ENCODE peak calls at places on chromosomes 5 and 9, in ten cellular contexts. L is CD4-positive, alpha-beta memory T cell; T is NCI-H2081; D is choroid plexus epithelial cell; C is mesenchymal stem cell; X is neural crest cell; G is endothelial cell; Y is NCI-H1105 treated with DMSO at 0.1 percent for 48 hours; E is body of pancreas; P is Kasumi-1. B is an unnamed sample.

GRCh38 chr5:171893290-171893890 is 107.8 kb downstream of the SMIM23 start:
- DNase-seq in L (no peak), T (no peak), D (peak; percentile 63), C (peak; percentile 53), X (no peak), G (no peak), Y (no peak), E (no peak), P (no peak), B (no peak)

GRCh38 chr9:87710448-87710847 is 15.5 kb upstream of the CTSL start:
- DNase-seq in L (no peak), T (no peak), D (no peak), C (peak; percentile 44), X (no peak), G (no peak), Y (no peak), E (no peak), P (no peak), B (no peak)

GRCh38 chr9:14037331-14037730 is 276.6 kb downstream of the NFIB start:
- DNase-seq in L (no peak), T (no peak), D (no peak), C (no peak), X (no peak), G (no peak), Y (no peak), E (no peak), P (no peak), B (no peak)

GRCh38 chr5:129718766-129719165 is 29.1 kb upstream of the MINAR2 start:
- DNase-seq in L (no peak), T (no peak), D (no peak), C (no peak), X (no peak), G (no peak), Y (no peak), E (no peak), P (no peak), B (no peak)

GRCh38 chr5:36402512-36402906 is 100.8 kb upstream of the RANBP3L start:
- DNase-seq in L (no peak), T (no peak), D (no peak), C (no peak), X (no peak), G (no peak), Y (no peak), E (no peak), P (no peak), B (no peak)

GRCh38 chr9:98890256-98890655 is 53.5 kb upstream of the COL15A1 start:
- DNase-seq in L (no peak), T (peak; percentile 45), D (no peak), C (no peak), X (no peak), G (no peak), Y (peak; percentile 88), E (peak; percentile 63), P (no peak), B (no peak)

GRCh38 chr9:114299286-114300152 is 23.4 kb upstream of the ORM1 start:
- DNase-seq in L (no peak), T (no peak), D (no peak), C (no peak), X (no peak), G (no peak), Y (no peak), E (peak; percentile 8), P (no peak), B (no peak)

GRCh38 chr5:78269088-78269703 is 25.3 kb downstream of the AP3B1 start:
- DNase-seq in L (peak; percentile 19), T (peak; percentile 3), D (peak; percentile 31), C (peak; percentile 33), X (no peak), G (no peak), Y (peak; percentile 20), E (no peak), P (peak; percentile 49), B (peak; percentile 17)

GRCh38 chr9:69357030-69357853 is 32.2 kb downstream of the ENTREP1 start:
- DNase-seq in L (no peak), T (no peak), D (no peak), C (no peak), X (no peak), G (no peak), Y (no peak), E (no peak), P (no peak), B (no peak)

GRCh38 chr5:154884424-154884823 is 26.0 kb downstream of the CNOT8 start:
- DNase-seq in L (no peak), T (no peak), D (no peak), C (no peak), X (no peak), G (no peak), Y (no peak), E (no peak), P (no peak), B (no peak)

GRCh38 chr9:126503333-126504085 is 110.2 kb upstream of the LMX1B start:
- DNase-seq in L (no peak), T (no peak), D (no peak), C (peak; percentile 62), X (no peak), G (no peak), Y (no peak), E (no peak), P (no peak), B (no peak)

GRCh38 chr9:111902396-111903147 is 6.0 kb downstream of the UGCG start:
- DNase-seq in L (no peak), T (no peak), D (peak; percentile 82), C (peak; percentile 68), X (no peak), G (no peak), Y (no peak), E (no peak), P (no peak), B (no peak)

GRCh38 chr5:73948720-73949119 is 322.7 kb downstream of the ARHGEF28 start:
- DNase-seq in L (no peak), T (no peak), D (peak; percentile 70), C (peak; percentile 81), X (no peak), G (no peak), Y (no peak), E (no peak), P (no peak), B (no peak)

GRCh38 chr5:74762599-74762998 is 4.3 kb downstream of the GFM2 start:
- DNase-seq in L (no peak), T (no peak), D (peak; percentile 26), C (peak; percentile 47), X (no peak), G (no peak), Y (no peak), E (no peak), P (no peak), B (no peak)

GRCh38 chr5:40347981-40348725 is 331.6 kb upstream of the PTGER4 start:
- DNase-seq in L (no peak), T (no peak), D (no peak), C (no peak), X (no peak), G (no peak), Y (no peak), E (no peak), P (no peak), B (no peak)

GRCh38 chr5:65055938-65056337 is 287.2 kb downstream of the CWC27 start:
- DNase-seq in L (no peak), T (no peak), D (peak; percentile 23), C (no peak), X (no peak), G (no peak), Y (no peak), E (no peak), P (no peak), B (no peak)

GRCh38 chr5:107773479-107773878 is 102.7 kb upstream of the EFNA5 start:
- DNase-seq in L (no peak), T (no peak), D (no peak), C (no peak), X (no peak), G (no peak), Y (no peak), E (no peak), P (no peak), B (no peak)